ENCODE peak calls at places on chromosomes 16 and 17, in seven cellular contexts. One of them, this sample, is unnamed.

GRCh38 chr16:19389246-19389645 is 28.4 kb upstream of the TMC5 start:
- DNase-seq in body of pancreas: peak
- DNase-seq in uterus: no peak
- DNase-seq in right lobe of liver: peak
- DNase-seq in tibial nerve: peak
- DNase-seq in stomach: peak
- DNase-seq in heart left ventricle: no peak
- DNase-seq in this sample: no peak

GRCh38 chr16:75567911-75568310 is 1.7 kb downstream of the GABARAPL2 start:
- DNase-seq in body of pancreas: no peak
- DNase-seq in right lobe of liver: no peak
- DNase-seq in tibial nerve: no peak
- DNase-seq in stomach: no peak
- DNase-seq in uterus: no peak
- DNase-seq in heart left ventricle: no peak
- DNase-seq in this sample: no peak

GRCh38 chr16:13909872-13910303 is 10.1 kb upstream of the ERCC4 start:
- DNase-seq in stomach: peak
- DNase-seq in uterus: no peak
- DNase-seq in body of pancreas: peak
- DNase-seq in right lobe of liver: peak
- DNase-seq in heart left ventricle: peak
- DNase-seq in tibial nerve: no peak
- DNase-seq in this sample: no peak

GRCh38 chr16:81836279-81837054 is 57.4 kb downstream of the PLCG2 start:
- DNase-seq in body of pancreas: no peak
- DNase-seq in tibial nerve: no peak
- DNase-seq in heart left ventricle: no peak
- DNase-seq in stomach: no peak
- DNase-seq in uterus: no peak
- DNase-seq in right lobe of liver: no peak
- DNase-seq in this sample: no peak

GRCh38 chr17:83067718-83068261 is 11.6 kb upstream of the METRNL start:
- DNase-seq in body of pancreas: peak
- DNase-seq in heart left ventricle: peak
- DNase-seq in stomach: no peak
- DNase-seq in uterus: no peak
- DNase-seq in tibial nerve: no peak
- DNase-seq in right lobe of liver: peak
- DNase-seq in this sample: no peak

GRCh38 chr17:20281860-20282259 is 185.5 kb downstream of the LGALS9B start:
- DNase-seq in tibial nerve: peak
- DNase-seq in stomach: no peak
- DNase-seq in heart left ventricle: peak
- DNase-seq in uterus: no peak
- DNase-seq in body of pancreas: no peak
- DNase-seq in right lobe of liver: peak
- DNase-seq in this sample: no peak

GRCh38 chr16:56701534-56701933 is 19.3 kb downstream of the MT1X start:
- DNase-seq in uterus: no peak
- DNase-seq in heart left ventricle: no peak
- DNase-seq in body of pancreas: no peak
- DNase-seq in tibial nerve: no peak
- DNase-seq in stomach: no peak
- DNase-seq in right lobe of liver: no peak
- DNase-seq in this sample: no peak

GRCh38 chr16:3950343-3951193 is 70.1 kb upstream of the CREBBP start:
- DNase-seq in stomach: peak
- DNase-seq in body of pancreas: peak
- DNase-seq in right lobe of liver: no peak
- DNase-seq in heart left ventricle: peak
- DNase-seq in tibial nerve: peak
- DNase-seq in uterus: peak
- DNase-seq in this sample: peak

GRCh38 chr16:56346131-56346890 is 79.0 kb downstream of the AMFR start:
- DNase-seq in stomach: no peak
- DNase-seq in right lobe of liver: no peak
- DNase-seq in uterus: no peak
- DNase-seq in tibial nerve: no peak
- DNase-seq in heart left ventricle: no peak
- DNase-seq in body of pancreas: no peak
- DNase-seq in this sample: no peak

GRCh38 chr16:79571065-79571697 is 29.4 kb downstream of the MAF start:
- DNase-seq in heart left ventricle: peak
- DNase-seq in right lobe of liver: no peak
- DNase-seq in body of pancreas: no peak
- DNase-seq in uterus: peak
- DNase-seq in stomach: no peak
- DNase-seq in tibial nerve: no peak
- DNase-seq in this sample: no peak

GRCh38 chr16:85126731-85127662 is 14.7 kb upstream of the CIBAR2 start:
- DNase-seq in heart left ventricle: no peak
- DNase-seq in uterus: peak
- DNase-seq in stomach: no peak
- DNase-seq in right lobe of liver: no peak
- DNase-seq in tibial nerve: no peak
- DNase-seq in body of pancreas: no peak
- DNase-seq in this sample: no peak

GRCh38 chr17:49063652-49064051 is 66.5 kb downstream of the IGF2BP1 start:
- DNase-seq in right lobe of liver: no peak
- DNase-seq in tibial nerve: no peak
- DNase-seq in uterus: no peak
- DNase-seq in stomach: no peak
- DNase-seq in heart left ventricle: no peak
- DNase-seq in body of pancreas: no peak
- DNase-seq in this sample: no peak

GRCh38 chr17:28395426-28395825 is 10.6 kb downstream of the SLC46A1 start:
- DNase-seq in tibial nerve: no peak
- DNase-seq in right lobe of liver: no peak
- DNase-seq in body of pancreas: no peak
- DNase-seq in heart left ventricle: no peak
- DNase-seq in uterus: no peak
- DNase-seq in stomach: no peak
- DNase-seq in this sample: no peak

GRCh38 chr17:55456307-55457240 is 34.9 kb upstream of the MMD start:
- DNase-seq in tibial nerve: no peak
- DNase-seq in body of pancreas: no peak
- DNase-seq in heart left ventricle: no peak
- DNase-seq in right lobe of liver: no peak
- DNase-seq in stomach: no peak
- DNase-seq in uterus: no peak
- DNase-seq in this sample: no peak

GRCh38 chr17:35345926-35346771 is 27.3 kb downstream of the SLFN11 start:
- DNase-seq in right lobe of liver: peak
- DNase-seq in tibial nerve: peak
- DNase-seq in stomach: peak
- DNase-seq in heart left ventricle: peak
- DNase-seq in uterus: peak
- DNase-seq in body of pancreas: peak
- DNase-seq in this sample: no peak

GRCh38 chr16:10465821-10466220 is 80.0 kb downstream of the ATF7IP2 start:
- DNase-seq in right lobe of liver: no peak
- DNase-seq in stomach: no peak
- DNase-seq in body of pancreas: no peak
- DNase-seq in uterus: no peak
- DNase-seq in heart left ventricle: no peak
- DNase-seq in tibial nerve: no peak
- DNase-seq in this sample: no peak

GRCh38 chr17:65092262-65092661 is 35.7 kb upstream of the GNA13 start:
- DNase-seq in tibial nerve: no peak
- DNase-seq in uterus: no peak
- DNase-seq in stomach: no peak
- DNase-seq in body of pancreas: no peak
- DNase-seq in right lobe of liver: no peak
- DNase-seq in heart left ventricle: no peak
- DNase-seq in this sample: no peak

GRCh38 chr17:20066253-20066652 is 57.1 kb downstream of the SPECC1 start:
- DNase-seq in heart left ventricle: peak
- DNase-seq in tibial nerve: peak
- DNase-seq in body of pancreas: peak
- DNase-seq in uterus: peak
- DNase-seq in stomach: peak
- DNase-seq in right lobe of liver: no peak
- DNase-seq in this sample: peak

GRCh38 chr17:71071837-71072236 is 902.5 kb downstream of the KCNJ2 start:
- DNase-seq in tibial nerve: no peak
- DNase-seq in body of pancreas: no peak
- DNase-seq in stomach: no peak
- DNase-seq in uterus: no peak
- DNase-seq in heart left ventricle: peak
- DNase-seq in right lobe of liver: no peak
- DNase-seq in this sample: peak

GRCh38 chr17:64984181-64984580 is 64.9 kb upstream of the LRRC37A3 start:
- DNase-seq in tibial nerve: no peak
- DNase-seq in uterus: no peak
- DNase-seq in body of pancreas: no peak
- DNase-seq in stomach: no peak
- DNase-seq in right lobe of liver: no peak
- DNase-seq in heart left ventricle: no peak
- DNase-seq in this sample: no peak

GRCh38 chr17:30924341-30924740 is 2.6 kb downstream of the ADAP2 start:
- DNase-seq in stomach: no peak
- DNase-seq in right lobe of liver: no peak
- DNase-seq in heart left ventricle: no peak
- DNase-seq in tibial nerve: no peak
- DNase-seq in uterus: no peak
- DNase-seq in body of pancreas: no peak
- DNase-seq in this sample: no peak

GRCh38 chr17:16873654-16874035 is 98.3 kb downstream of the TNFRSF13B start:
- DNase-seq in stomach: no peak
- DNase-seq in heart left ventricle: no peak
- DNase-seq in tibial nerve: no peak
- DNase-seq in body of pancreas: no peak
- DNase-seq in right lobe of liver: peak
- DNase-seq in uterus: no peak
- DNase-seq in this sample: no peak

GRCh38 chr16:56776562-56776961 is 46.6 kb downstream of the NUP93 start:
- DNase-seq in uterus: peak
- DNase-seq in stomach: peak
- DNase-seq in heart left ventricle: no peak
- DNase-seq in body of pancreas: peak
- DNase-seq in tibial nerve: no peak
- DNase-seq in right lobe of liver: no peak
- DNase-seq in this sample: no peak

DNA sequence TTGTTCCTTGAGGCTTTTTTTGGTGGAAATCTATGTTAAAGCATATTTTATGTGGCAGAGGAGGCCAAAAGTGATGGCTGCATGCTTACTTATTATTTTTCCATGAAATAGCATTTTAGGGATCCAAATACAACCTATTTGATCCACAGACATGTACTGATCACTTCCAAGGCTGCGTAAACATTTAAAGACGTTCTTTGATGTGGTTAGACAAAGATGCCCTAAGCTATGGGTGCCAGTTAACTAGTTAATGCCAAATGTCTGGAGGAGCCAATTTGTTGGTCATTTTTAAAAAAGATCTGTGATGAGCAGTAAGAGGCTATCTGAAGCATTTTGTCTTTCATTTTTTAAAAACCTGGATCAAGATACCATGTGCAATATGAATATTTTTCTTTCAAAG is 17.3 kb upstream of the PRKCA start:
- DNase-seq in heart left ventricle: no peak
- DNase-seq in right lobe of liver: no peak
- DNase-seq in uterus: no peak
- DNase-seq in tibial nerve: no peak
- DNase-seq in stomach: no peak
- DNase-seq in body of pancreas: no peak
- DNase-seq in this sample: no peak
- TF ChIP-seq POLR2A in heart left ventricle: no peak
- TF ChIP-seq POLR2A in right lobe of liver: no peak
- TF ChIP-seq POLR2A in uterus: no peak
- TF ChIP-seq POLR2A in tibial nerve: no peak
- TF ChIP-seq POLR2A in stomach: no peak
- TF ChIP-seq POLR2A in body of pancreas: no peak
- TF ChIP-seq POLR2A in this sample: no peak

GRCh38 chr16:2926660-2927646 is 15.2 kb downstream of the FLYWCH1 start:
- DNase-seq in right lobe of liver: peak
- DNase-seq in stomach: peak
- DNase-seq in heart left ventricle: peak
- DNase-seq in body of pancreas: peak
- DNase-seq in tibial nerve: peak
- DNase-seq in uterus: peak
- DNase-seq in this sample: peak
- TF ChIP-seq POLR2A in right lobe of liver: no peak
- TF ChIP-seq POLR2A in stomach: no peak
- TF ChIP-seq POLR2A in heart left ventricle: no peak
- TF ChIP-seq POLR2A in body of pancreas: no peak
- TF ChIP-seq POLR2A in tibial nerve: no peak
- TF ChIP-seq POLR2A in uterus: no peak
- TF ChIP-seq POLR2A in this sample: no peak

GRCh38 chr17:13698832-13699231 is 97.1 kb upstream of the HS3ST3A1 start:
- DNase-seq in right lobe of liver: no peak
- DNase-seq in uterus: no peak
- DNase-seq in heart left ventricle: no peak
- DNase-seq in body of pancreas: no peak
- DNase-seq in tibial nerve: no peak
- DNase-seq in stomach: no peak
- DNase-seq in this sample: no peak

GRCh38 chr17:13699261-13699660 is 97.5 kb upstream of the HS3ST3A1 start:
- DNase-seq in heart left ventricle: no peak
- DNase-seq in uterus: no peak
- DNase-seq in body of pancreas: no peak
- DNase-seq in tibial nerve: no peak
- DNase-seq in right lobe of liver: no peak
- DNase-seq in stomach: no peak
- DNase-seq in this sample: no peak

GRCh38 chr17:13702266-13702665 is 100.5 kb upstream of the HS3ST3A1 start:
- DNase-seq in stomach: no peak
- DNase-seq in heart left ventricle: no peak
- DNase-seq in right lobe of liver: no peak
- DNase-seq in body of pancreas: no peak
- DNase-seq in uterus: no peak
- DNase-seq in tibial nerve: no peak
- DNase-seq in this sample: no peak

GRCh38 chr17:13704333-13704732 is 102.6 kb upstream of the HS3ST3A1 start:
- DNase-seq in heart left ventricle: no peak
- DNase-seq in uterus: no peak
- DNase-seq in body of pancreas: no peak
- DNase-seq in stomach: no peak
- DNase-seq in right lobe of liver: no peak
- DNase-seq in tibial nerve: no peak
- DNase-seq in this sample: no peak
- TF ChIP-seq POLR2A in heart left ventricle: no peak
- TF ChIP-seq POLR2A in uterus: no peak
- TF ChIP-seq POLR2A in body of pancreas: no peak
- TF ChIP-seq POLR2A in stomach: no peak
- TF ChIP-seq POLR2A in right lobe of liver: no peak
- TF ChIP-seq POLR2A in tibial nerve: no peak
- TF ChIP-seq POLR2A in this sample: no peak

GRCh38 chr17:81851423-81851822 is 8.9 kb downstream of the P4HB start:
- DNase-seq in heart left ventricle: no peak
- DNase-seq in body of pancreas: no peak
- DNase-seq in uterus: no peak
- DNase-seq in tibial nerve: no peak
- DNase-seq in stomach: no peak
- DNase-seq in right lobe of liver: no peak
- DNase-seq in this sample: no peak
- TF ChIP-seq POLR2A in heart left ventricle: no peak
- TF ChIP-seq POLR2A in body of pancreas: no peak
- TF ChIP-seq POLR2A in uterus: no peak
- TF ChIP-seq POLR2A in tibial nerve: no peak
- TF ChIP-seq POLR2A in stomach: no peak
- TF ChIP-seq POLR2A in right lobe of liver: no peak
- TF ChIP-seq POLR2A in this sample: no peak

This sample was measured in H54.